ENCODE peak calls at places on chromosomes 16 and 17, in ten cellular contexts. Q is HL-60; K is gastrocnemius medialis; I is epithelial cell of prostate; X is CD4-positive, alpha-beta memory T cell; U is thyroid gland; A is tibial nerve; P is left ventricle myocardium inferior; T is adrenal gland; J is cardiac muscle cell. V is an unnamed sample.

GRCh38 chr16:51636913-51637743 is 486.1 kb upstream of the SALL1 start:
- DNase-seq in Q (no peak), K (no peak), I (no peak), X (no peak), U (no peak), A (no peak), P (no peak), T (no peak), J (no peak), V (no peak)

GRCh38 chr16:3609895-3610697 is 1.3 kb downstream of the SLX4 start:
- DNase-seq in Q (peak; percentile 60), K (no peak), I (no peak), X (no peak), U (peak; percentile 11), A (no peak), P (no peak), T (no peak), J (no peak), V (no peak)

GRCh38 chr16:20904507-20905079 is 4.0 kb downstream of the LYRM1 start:
- DNase-seq in Q (peak; percentile 85), K (no peak), I (peak; percentile 48), X (peak; percentile 48), U (no peak), A (peak; percentile 63), P (no peak), T (peak; percentile 9), J (no peak), V (no peak)

GRCh38 chr17:68381076-68381900 is 76.0 kb downstream of the WIPI1 start:
- DNase-seq in Q (no peak), K (no peak), I (peak; percentile 3), X (no peak), U (no peak), A (no peak), P (no peak), T (peak; percentile 64), J (no peak), V (no peak)

GRCh38 chr17:67365762-67366192 is 600 bp downstream of the PSMD12 start:
- DNase-seq in Q (peak; percentile 39), K (no peak), I (no peak), X (peak; percentile 42), U (no peak), A (no peak), P (no peak), T (peak; percentile 76), J (no peak), V (no peak)

GRCh38 chr17:33944412-33944811 is 310.7 kb upstream of the CCL2 start:
- DNase-seq in Q (no peak), K (no peak), I (no peak), X (no peak), U (no peak), A (no peak), P (no peak), T (no peak), J (no peak), V (no peak)

GRCh38 chr17:74379495-74380085 is 12.3 kb downstream of the GPR142 start:
- DNase-seq in Q (peak; percentile 92), K (peak; percentile 84), I (no peak), X (peak; percentile 88), U (peak; percentile 96), A (peak; percentile 98), P (peak; percentile 91), T (peak; percentile 94), J (peak; percentile 92), V (peak; percentile 89)

GRCh38 chr17:2040942-2041560 is 771 bp upstream of the OVCA2 start:
- DNase-seq in Q (no peak), K (no peak), I (no peak), X (no peak), U (no peak), A (no peak), P (no peak), T (peak; percentile 80), J (no peak), V (no peak)

GRCh38 chr17:76546556-76547182 is 6.8 kb downstream of the PRCD start:
- DNase-seq in Q (no peak), K (no peak), I (peak; percentile 78), X (peak; percentile 7), U (no peak), A (no peak), P (no peak), T (peak; percentile 72), J (no peak), V (no peak)

GRCh38 chr17:9230861-9231260 is 209.6 kb downstream of the NTN1 start:
- DNase-seq in Q (no peak), K (no peak), I (no peak), X (no peak), U (no peak), A (no peak), P (no peak), T (no peak), J (no peak), V (no peak)

GRCh38 chr16:14658063-14658462 is 25.3 kb downstream of the BFAR start:
- DNase-seq in Q (no peak), K (no peak), I (no peak), X (no peak), U (no peak), A (no peak), P (no peak), T (no peak), J (no peak), V (no peak)

GRCh38 chr17:35590249-35590824 is 3.2 kb downstream of the AP2B1 start:
- DNase-seq in Q (no peak), K (no peak), I (no peak), X (no peak), U (no peak), A (no peak), P (no peak), T (no peak), J (no peak), V (no peak)

GRCh38 chr16:31710880-31711279 is 162.7 kb upstream of the ZNF267 start:
- DNase-seq in Q (no peak), K (no peak), I (no peak), X (no peak), U (no peak), A (no peak), P (no peak), T (no peak), J (no peak), V (no peak)

GRCh38 chr17:72599891-72600290 is 479.1 kb downstream of the SOX9 start:
- DNase-seq in Q (no peak), K (no peak), I (no peak), X (no peak), U (no peak), A (no peak), P (no peak), T (no peak), J (no peak), V (no peak)

GRCh38 chr17:58757162-58757613 is 1.5 kb downstream of the PPM1E start:
- DNase-seq in Q (no peak), K (no peak), I (no peak), X (no peak), U (no peak), A (no peak), P (no peak), T (no peak), J (no peak), V (no peak)

GRCh38 chr16:6969594-6969993 is 363.1 kb upstream of the RBFOX1 start:
- DNase-seq in Q (no peak), K (no peak), I (no peak), X (no peak), U (no peak), A (no peak), P (no peak), T (no peak), J (no peak), V (no peak)

GRCh38 chr16:70705056-70705455 is 19.2 kb upstream of the MTSS2 start:
- DNase-seq in Q (no peak), K (no peak), I (no peak), X (no peak), U (no peak), A (no peak), P (no peak), T (no peak), J (no peak), V (no peak)

DNA sequence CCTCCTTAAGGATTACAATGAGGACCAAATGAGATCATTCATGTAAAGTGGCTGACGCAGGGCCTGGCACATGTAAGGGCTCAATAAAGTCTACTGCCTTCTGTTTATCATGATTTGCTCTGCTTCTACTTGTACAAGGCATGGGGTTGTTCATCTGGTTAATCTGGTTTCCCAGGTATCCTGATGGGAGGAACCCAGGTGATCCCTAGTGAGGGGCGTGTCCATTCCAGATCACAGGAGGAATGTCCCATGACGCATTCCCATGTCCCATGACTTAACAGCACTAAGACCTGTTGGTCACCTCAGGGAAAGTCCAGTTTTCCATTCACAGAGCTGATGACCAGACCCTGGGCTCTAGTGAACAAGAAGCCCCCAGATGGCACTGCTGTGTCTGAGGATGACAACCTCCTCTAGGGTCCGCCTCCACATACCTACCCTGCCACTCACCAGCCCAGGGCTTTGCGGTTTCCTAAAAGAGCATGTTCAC is 11.5 kb upstream of the TPPP3 start:
- DNase-seq in Q (no peak), K (no peak), I (peak; percentile 98), X (no peak), U (peak; percentile 75), A (no peak), P (no peak), T (no peak), J (no peak), V (no peak)
- H3K27ac ChIP-seq in Q (no peak overlapping the region), K (peak overlapping the region; percentile 85), I (peak overlapping the region; percentile 96), X (no peak overlapping the region), U (peak overlapping the region; percentile 61), A (no peak overlapping the region), P (peak overlapping the region; percentile 77), T (no peak overlapping the region), J (no peak overlapping the region), V (no peak overlapping the region)

GRCh38 chr17:37110816-37111215 is 162.1 kb downstream of the AATF start:
- DNase-seq in Q (no peak), K (no peak), I (no peak), X (no peak), U (no peak), A (no peak), P (no peak), T (no peak), J (no peak), V (no peak)
- H3K27ac ChIP-seq in Q (no peak overlapping the region), K (no peak overlapping the region), I (no peak overlapping the region), X (no peak overlapping the region), U (no peak overlapping the region), A (no peak overlapping the region), P (no peak overlapping the region), T (no peak overlapping the region), J (no peak overlapping the region), V (peak overlapping the region; percentile 63)

GRCh38 chr16:85515830-85516397 is 97.2 kb upstream of the GSE1 start:
- DNase-seq in Q (no peak), K (no peak), I (no peak), X (no peak), U (peak; percentile 86), A (no peak), P (no peak), T (peak; percentile 34), J (peak; percentile 83), V (no peak)
- H3K27ac ChIP-seq in Q (no peak overlapping the region), K (no peak overlapping the region), I (peak overlapping the region; percentile 69), X (no peak overlapping the region), U (peak overlapping the region; percentile 66), A (peak overlapping the region; percentile 81), P (no peak overlapping the region), T (peak overlapping the region; percentile 71), J (peak overlapping the region; percentile 82), V (no peak overlapping the region)

DNA sequence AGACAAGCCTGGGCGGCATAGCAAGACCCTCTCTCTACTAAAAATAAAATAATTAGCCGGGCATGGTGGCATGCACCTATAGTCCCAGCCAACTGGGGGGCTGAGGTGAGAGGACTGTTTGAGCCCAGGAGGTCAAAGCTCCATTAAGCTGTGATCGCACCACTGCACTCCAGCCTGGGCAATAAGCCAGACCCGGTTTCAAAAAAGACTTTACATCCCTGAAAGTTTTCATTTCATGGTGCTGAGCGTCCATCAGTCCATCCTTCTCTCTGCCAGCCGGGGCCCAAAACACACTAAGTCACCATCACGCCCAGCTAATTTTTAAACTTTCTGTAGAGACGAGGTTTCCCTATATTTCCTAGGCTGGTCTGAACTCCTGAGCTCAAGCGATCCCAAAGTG is 10.6 kb downstream of the RAB40B start:
- DNase-seq in Q (no peak), K (no peak), I (no peak), X (no peak), U (no peak), A (no peak), P (no peak), T (no peak), J (no peak), V (no peak)
- H3K27ac ChIP-seq in Q (no peak overlapping the region), K (peak overlapping the region; percentile 87), I (peak overlapping the region; percentile 17), X (no peak overlapping the region), U (no peak overlapping the region), A (peak overlapping the region; percentile 69), P (peak overlapping the region; percentile 6), T (no peak overlapping the region), J (no peak overlapping the region), V (peak overlapping the region; percentile 96)